ENCODE peak calls at places on chromosomes 16 and 17, in six cellular contexts. M is lung, V is AG04450, K is fibroblast of lung, S is neural progenitor cell, G is sigmoid colon. O is an unnamed sample. For H3K9me3, the result is how much of the 10 kb centered on the place peaks cover.

GRCh38 chr17:42337442-42337841 is 49.1 kb downstream of the STAT5A start:
- DNase-seq in M (no peak), V (peak), K (peak), S (no peak), G (no peak), O (no peak)

GRCh38 chr16:82801361-82801760 is 174.6 kb downstream of the CDH13 start:
- DNase-seq in M (no peak), V (no peak), K (peak), S (no peak), G (no peak), O (no peak)

GRCh38 chr16:50269769-50270509 is 3.6 kb downstream of the ADCY7 start:
- DNase-seq in M (no peak), V (no peak), K (no peak), S (no peak), G (peak), O (no peak)

GRCh38 chr16:20887207-20887606 is 13.0 kb downstream of the DCUN1D3 start:
- DNase-seq in M (no peak), V (no peak), K (no peak), S (no peak), G (no peak), O (no peak)

GRCh38 chr16:78290498-78291271 is 191.2 kb downstream of the WWOX start:
- DNase-seq in M (no peak), V (no peak), K (no peak), S (no peak), G (no peak), O (no peak)

GRCh38 chr17:50208611-50209061 is 7.2 kb upstream of the COL1A1 start:
- DNase-seq in M (no peak), V (no peak), K (no peak), S (no peak), G (peak), O (no peak)

GRCh38 chr17:17886253-17886652 is 49.5 kb upstream of the SREBF1 start:
- DNase-seq in M (no peak), V (no peak), K (no peak), S (no peak), G (no peak), O (no peak)

GRCh38 chr17:65092262-65092661 is 35.7 kb upstream of the GNA13 start:
- DNase-seq in M (no peak), V (no peak), K (peak), S (no peak), G (no peak), O (no peak)

GRCh38 chr16:85312642-85313540 is 200.6 kb upstream of the CIBAR2 start:
- DNase-seq in M (no peak), V (no peak), K (no peak), S (peak), G (no peak), O (no peak)

GRCh38 chr17:34242976-34243731 is 11.9 kb upstream of the CCL2 start:
- DNase-seq in M (no peak), V (no peak), K (no peak), S (no peak), G (no peak), O (no peak)

GRCh38 chr17:34243732-34244299 is 11.3 kb upstream of the CCL2 start:
- DNase-seq in M (no peak), V (no peak), K (no peak), S (no peak), G (no peak), O (no peak)

GRCh38 chr17:34242553-34242952 is 12.5 kb upstream of the CCL2 start:
- DNase-seq in M (no peak), V (no peak), K (no peak), S (no peak), G (no peak), O (no peak)

GRCh38 chr17:34237458-34237857 is 17.6 kb upstream of the CCL2 start:
- DNase-seq in M (no peak), V (no peak), K (no peak), S (no peak), G (no peak), O (no peak)

GRCh38 chr17:34241062-34241461 is 14.0 kb upstream of the CCL2 start:
- DNase-seq in M (no peak), V (no peak), K (peak), S (no peak), G (peak), O (no peak)
- H3K27ac ChIP-seq in M (peak), V (no peak), K (no peak), S (no peak), G (peak), O (no peak)

GRCh38 chr17:70906808-70907207 is 737.5 kb downstream of the KCNJ2 start:
- DNase-seq in M (no peak), V (no peak), K (peak), S (peak), G (no peak), O (peak)
- H3K9me3 ChIP-seq in M (under half), V (under half), K (under half), S (under half), G (under half), O (under half)

GRCh38 chr16:25030420-25031131 is 15.4 kb upstream of the ARHGAP17 start:
- DNase-seq in M (no peak), V (no peak), K (no peak), S (no peak), G (no peak), O (no peak)

GRCh38 chr16:25033852-25034251 is 18.7 kb upstream of the ARHGAP17 start:
- DNase-seq in M (peak), V (no peak), K (peak), S (no peak), G (peak), O (no peak)

GRCh38 chr16:25027781-25028180 is 12.6 kb upstream of the ARHGAP17 start:
- DNase-seq in M (no peak), V (no peak), K (no peak), S (no peak), G (no peak), O (no peak)

GRCh38 chr16:25031441-25032307 is 16.5 kb upstream of the ARHGAP17 start:
- DNase-seq in M (peak), V (peak), K (peak), S (peak), G (peak), O (peak)

DNA sequence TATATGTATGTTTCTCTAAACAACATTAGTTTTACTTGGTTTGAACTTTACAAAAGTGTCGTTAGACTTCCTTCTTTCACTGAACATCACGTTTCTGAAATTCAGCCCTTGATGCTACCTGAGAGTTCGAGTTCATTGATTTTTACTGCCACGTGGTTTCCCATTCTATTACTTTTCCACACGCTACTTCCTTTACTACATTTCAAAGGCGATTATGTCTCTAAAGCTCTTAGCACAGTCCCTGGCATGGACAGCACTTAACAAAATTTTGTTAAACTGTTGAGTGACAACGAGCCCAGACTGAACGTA is 15.9 kb upstream of the ARHGAP17 start:
- DNase-seq in M (no peak), V (no peak), K (no peak), S (no peak), G (no peak), O (no peak)
- TF ChIP-seq CTCF in M (no peak), V (no peak), K (no peak), S (no peak), G (no peak), O (no peak)

GRCh38 chr16:8516471-8516870 is 73.8 kb downstream of the TMEM114 start:
- DNase-seq in M (no peak), V (no peak), K (no peak), S (no peak), G (no peak), O (no peak)

GRCh38 chr16:8522757-8523156 is 67.6 kb downstream of the TMEM114 start:
- DNase-seq in M (no peak), V (no peak), K (no peak), S (no peak), G (no peak), O (no peak)

GRCh38 chr16:8517280-8517679 is 73.0 kb downstream of the TMEM114 start:
- DNase-seq in M (no peak), V (no peak), K (no peak), S (no peak), G (no peak), O (no peak)

GRCh38 chr16:8519179-8519578 is 71.1 kb downstream of the TMEM114 start:
- DNase-seq in M (no peak), V (no peak), K (no peak), S (no peak), G (no peak), O (no peak)

DNA sequence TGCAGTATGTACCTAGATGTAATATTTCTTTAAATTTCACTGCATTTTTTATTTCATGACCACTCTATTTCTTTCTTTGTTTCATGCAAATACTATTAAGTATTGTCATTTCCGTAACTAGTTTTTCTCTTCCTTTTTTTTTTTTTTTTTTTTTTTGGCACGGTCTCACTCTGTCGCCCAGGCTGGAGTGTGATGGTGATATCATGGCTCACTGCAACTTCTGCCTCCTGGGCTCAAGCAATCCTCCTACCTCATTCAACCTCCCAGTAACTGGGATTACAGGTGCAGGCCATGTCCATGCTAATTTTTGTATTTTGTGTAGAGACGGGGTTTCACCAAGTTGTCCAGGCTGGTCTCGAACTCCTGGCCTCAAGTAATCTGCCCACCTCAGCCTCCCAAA is 70.7 kb downstream of the TMEM114 start:
- DNase-seq in M (no peak), V (no peak), K (no peak), S (no peak), G (no peak), O (no peak)
- H3K27ac ChIP-seq in M (no peak), V (no peak), K (no peak), S (no peak), G (no peak), O (no peak)